ENCODE peak calls at places on chromosomes 12 and 14, in nine cellular contexts. I is stomach, M is cardiac fibroblast, T is cardiac muscle cell, G is epithelial cell of proximal tubule, C is mesothelial cell of epicardium, R is brain microvascular endothelial cell, E is mucosa of descending colon, V is fibroblast of mammary gland. B is an unnamed sample.

GRCh38 chr14:61503167-61503801 is 181.9 kb downstream of the PRKCH start:
- DNase-seq in R (no peak), I (no peak), E (no peak), V (no peak), C (no peak), G (peak), M (peak), T (no peak), B (peak)

GRCh38 chr12:96548384-96548783 is 59.0 kb downstream of the CFAP54 start:
- DNase-seq in E (no peak), V (no peak), T (no peak), G (no peak), R (no peak), I (no peak), C (no peak), M (no peak), B (no peak)

GRCh38 chr12:34294671-34295365 is 272.5 kb downstream of the ALG10 start:
- DNase-seq in C (no peak), M (no peak), T (no peak), V (no peak), E (peak), I (no peak), G (no peak), R (no peak), B (no peak)

GRCh38 chr12:47360771-47361388 is 281.1 kb upstream of the AMIGO2 start:
- DNase-seq in R (no peak), G (no peak), M (peak), C (no peak), I (no peak), T (no peak), V (no peak), E (no peak), B (no peak)

GRCh38 chr14:20657216-20658211 is 16.0 kb upstream of the OR6S1 start:
- DNase-seq in G (no peak), I (no peak), T (no peak), V (peak), R (peak), M (no peak), E (no peak), C (no peak), B (peak)

GRCh38 chr12:4807116-4807783 is 87.0 kb downstream of the GALNT8 start:
- DNase-seq in C (no peak), I (no peak), G (no peak), V (no peak), E (no peak), M (no peak), R (no peak), T (no peak), B (no peak)

GRCh38 chr14:45254771-45255170 is 1.8 kb upstream of the MIS18BP1 start:
- DNase-seq in T (no peak), V (no peak), C (no peak), I (no peak), E (no peak), G (no peak), M (no peak), R (no peak), B (no peak)

GRCh38 chr14:41062826-41063225 is 543.9 kb upstream of the LRFN5 start:
- DNase-seq in C (no peak), G (peak), T (no peak), M (no peak), R (no peak), E (no peak), I (no peak), V (peak), B (peak)

GRCh38 chr12:64876388-64877071 is 52.1 kb downstream of the TBC1D30 start:
- DNase-seq in M (no peak), C (no peak), I (no peak), G (no peak), R (no peak), V (no peak), T (no peak), E (no peak), B (no peak)

GRCh38 chr14:104149278-104149595 is 10.8 kb downstream of the KIF26A start:
- DNase-seq in C (no peak), I (no peak), R (no peak), T (no peak), E (peak), M (no peak), V (no peak), G (no peak), B (no peak)

GRCh38 chr14:103123128-103123633 is at the start of gene TNFAIP2:
- DNase-seq in E (peak), G (no peak), M (peak), V (no peak), C (no peak), R (no peak), I (no peak), T (no peak), B (no peak)

GRCh38 chr12:53976172-53976822 is 1.5 kb upstream of the HOTAIR start:
- DNase-seq in R (no peak), I (no peak), E (no peak), C (no peak), G (no peak), M (no peak), V (no peak), T (no peak), B (no peak)

GRCh38 chr12:90974286-90974685 is 19.3 kb upstream of the CCER1 start:
- DNase-seq in M (no peak), T (no peak), I (no peak), G (no peak), E (no peak), R (peak), C (no peak), V (peak), B (no peak)

GRCh38 chr14:90288646-90289355 is 32.4 kb downstream of the PSMC1 start:
- DNase-seq in M (peak), I (no peak), G (no peak), C (no peak), E (no peak), R (no peak), T (peak), V (no peak), B (no peak)

GRCh38 chr12:49482095-49483051 is 56.5 kb upstream of the KCNH3 start:
- DNase-seq in G (no peak), M (no peak), E (no peak), V (no peak), R (no peak), T (no peak), I (no peak), C (no peak), B (no peak)

GRCh38 chr12:6538420-6539275 is 4.3 kb downstream of the GAPDH start:
- DNase-seq in G (no peak), V (peak), I (no peak), E (no peak), C (no peak), M (peak), R (no peak), T (no peak), B (peak)

GRCh38 chr14:89252887-89253532 is 164.0 kb downstream of the FOXN3 start:
- DNase-seq in M (peak), I (no peak), G (no peak), R (no peak), V (peak), T (peak), C (no peak), E (no peak), B (peak)

GRCh38 chr12:25557830-25558436 is 4.8 kb upstream of the LMNTD1 start:
- DNase-seq in V (peak), C (no peak), E (no peak), T (peak), R (peak), G (no peak), M (peak), I (no peak), B (peak)

GRCh38 chr12:53560386-53560785 is 53.1 kb upstream of the NPFF start:
- DNase-seq in V (peak), G (no peak), E (no peak), T (no peak), M (peak), I (no peak), R (peak), C (no peak), B (peak)

GRCh38 chr12:115037830-115038229 is 353.9 kb upstream of the TBX3 start:
- DNase-seq in R (no peak), V (peak), I (no peak), E (no peak), C (no peak), T (no peak), M (peak), G (no peak), B (peak)

GRCh38 chr14:103818870-103819269 is 28.5 kb downstream of the PPP1R13B start:
- DNase-seq in T (no peak), V (no peak), G (no peak), R (no peak), E (no peak), M (no peak), C (no peak), I (no peak), B (no peak)

GRCh38 chr12:78406776-78407335 is 457.7 kb upstream of the SYT1 start:
- DNase-seq in E (no peak), M (peak), C (no peak), G (no peak), T (no peak), R (peak), V (peak), I (no peak), B (no peak)

GRCh38 chr12:48185181-48185919 is 1.9 kb downstream of the CCDC184 start:
- DNase-seq in R (no peak), T (no peak), G (no peak), M (no peak), C (no peak), V (no peak), E (no peak), I (no peak), B (no peak)

GRCh38 chr14:89429206-89430091 is 12.4 kb upstream of the FOXN3 start:
- DNase-seq in V (no peak), C (no peak), I (no peak), T (no peak), R (no peak), M (no peak), G (no peak), E (no peak), B (no peak)

GRCh38 chr12:68971404-68971803 is 38.4 kb upstream of the CPM start:
- DNase-seq in E (no peak), V (peak), M (peak), G (peak), R (no peak), I (no peak), C (no peak), T (no peak), B (peak)

GRCh38 chr14:104443391-104444158 is 136.0 kb upstream of the C14orf180 start:
- DNase-seq in V (no peak), C (no peak), M (no peak), E (no peak), R (no peak), G (no peak), I (no peak), T (peak), B (no peak)

GRCh38 chr12:57758566-57759359 is 3.9 kb downstream of the MARCHF9 start:
- DNase-seq in M (no peak), V (no peak), T (no peak), E (no peak), I (no peak), G (no peak), R (no peak), C (no peak), B (no peak)

GRCh38 chr12:50425859-50426258 is 25.2 kb downstream of the LARP4 start:
- DNase-seq in G (no peak), V (no peak), I (no peak), E (no peak), C (no peak), M (no peak), T (peak), R (no peak), B (peak)

GRCh38 chr12:111277570-111277969 is 91.3 kb downstream of the PHETA1 start:
- DNase-seq in V (peak), T (no peak), I (no peak), C (no peak), E (no peak), M (no peak), R (no peak), G (no peak), B (no peak)

GRCh38 chr12:111271674-111272418 is 97.0 kb downstream of the PHETA1 start:
- DNase-seq in V (peak), I (no peak), E (no peak), G (no peak), C (no peak), R (no peak), M (no peak), T (no peak), B (peak)

GRCh38 chr12:111276189-111276588 is 92.7 kb downstream of the PHETA1 start:
- DNase-seq in V (peak), C (no peak), I (no peak), E (no peak), G (no peak), M (no peak), R (peak), T (no peak), B (peak)

GRCh38 chr12:111274820-111275219 is 94.1 kb downstream of the PHETA1 start:
- DNase-seq in E (no peak), G (no peak), M (no peak), V (peak), R (no peak), I (no peak), C (no peak), T (no peak), B (peak)

GRCh38 chr12:111275308-111275707 is 93.6 kb downstream of the PHETA1 start:
- DNase-seq in V (no peak), M (no peak), E (no peak), I (no peak), G (no peak), R (no peak), C (no peak), T (no peak), B (no peak)
- TF ChIP-seq CTCF in V (no peak), M (no peak), E (no peak), I (no peak), G (no peak), R (no peak), C (no peak), T (no peak), B (no peak)

GRCh38 chr14:21771671-21772070 is 98.1 kb upstream of the OR4E1 start:
- DNase-seq in M (no peak), R (no peak), E (no peak), C (no peak), T (no peak), G (no peak), V (no peak), I (no peak), B (no peak)

GRCh38 chr14:21768875-21769257 is 95.2 kb upstream of the OR4E1 start:
- DNase-seq in T (no peak), I (no peak), V (no peak), M (no peak), E (no peak), C (no peak), R (no peak), G (no peak), B (no peak)

GRCh38 chr14:21768116-21768874 is 94.7 kb upstream of the OR4E1 start:
- DNase-seq in T (peak), M (peak), G (no peak), I (no peak), V (peak), C (no peak), E (no peak), R (peak), B (peak)
- TF ChIP-seq CTCF in T (peak), M (peak), G (peak), I (no peak), V (peak), C (peak), E (no peak), R (peak), B (peak)

GRCh38 chr14:30330452-30330851 is 228.5 kb upstream of the G2E3 start:
- DNase-seq in C (no peak), I (no peak), M (peak), T (no peak), G (no peak), V (peak), E (no peak), R (no peak), B (peak)
- TF ChIP-seq CTCF in C (peak), I (no peak), M (peak), T (peak), G (peak), V (peak), E (no peak), R (peak), B (peak)

GRCh38 chr14:54362759-54363437 is 33.9 kb upstream of the CDKN3 start:
- DNase-seq in E (no peak), G (no peak), T (no peak), R (no peak), M (no peak), C (no peak), I (no peak), V (no peak), B (no peak)

GRCh38 chr14:54370323-54371125 is 26.3 kb upstream of the CDKN3 start:
- DNase-seq in I (no peak), G (no peak), T (no peak), R (no peak), E (no peak), V (no peak), M (no peak), C (no peak), B (no peak)

GRCh38 chr14:54369343-54369742 is 27.5 kb upstream of the CDKN3 start:
- DNase-seq in V (no peak), M (no peak), T (no peak), C (no peak), I (no peak), E (no peak), R (no peak), G (no peak), B (no peak)

GRCh38 chr14:54364555-54365415 is 32.0 kb upstream of the CDKN3 start:
- DNase-seq in R (no peak), C (no peak), M (peak), V (peak), G (peak), I (no peak), T (no peak), E (no peak), B (peak)

GRCh38 chr14:54366726-54367707 is 29.8 kb upstream of the CDKN3 start:
- DNase-seq in V (peak), E (no peak), M (peak), C (no peak), R (peak), T (peak), I (peak), G (peak), B (peak)
- TF ChIP-seq CTCF in V (peak), E (peak), M (peak), C (no peak), R (peak), T (peak), I (no peak), G (peak), B (peak)

GRCh38 chr14:37116933-37117844 is 55.2 kb downstream of the SLC25A21 start:
- DNase-seq in C (no peak), I (no peak), M (peak), V (peak), T (no peak), G (peak), E (no peak), R (peak), B (peak)
- TF ChIP-seq CTCF in C (no peak), I (no peak), M (peak), V (peak), T (no peak), G (peak), E (no peak), R (peak), B (peak)

GRCh38 chr12:121296618-121297476 is at the start of gene CAMKK2:
- DNase-seq in G (no peak), T (peak), R (peak), I (peak), V (peak), E (peak), M (peak), C (peak), B (peak)
- TF ChIP-seq CTCF in G (peak), T (peak), R (no peak), I (no peak), V (no peak), E (no peak), M (no peak), C (no peak), B (peak)

DNA sequence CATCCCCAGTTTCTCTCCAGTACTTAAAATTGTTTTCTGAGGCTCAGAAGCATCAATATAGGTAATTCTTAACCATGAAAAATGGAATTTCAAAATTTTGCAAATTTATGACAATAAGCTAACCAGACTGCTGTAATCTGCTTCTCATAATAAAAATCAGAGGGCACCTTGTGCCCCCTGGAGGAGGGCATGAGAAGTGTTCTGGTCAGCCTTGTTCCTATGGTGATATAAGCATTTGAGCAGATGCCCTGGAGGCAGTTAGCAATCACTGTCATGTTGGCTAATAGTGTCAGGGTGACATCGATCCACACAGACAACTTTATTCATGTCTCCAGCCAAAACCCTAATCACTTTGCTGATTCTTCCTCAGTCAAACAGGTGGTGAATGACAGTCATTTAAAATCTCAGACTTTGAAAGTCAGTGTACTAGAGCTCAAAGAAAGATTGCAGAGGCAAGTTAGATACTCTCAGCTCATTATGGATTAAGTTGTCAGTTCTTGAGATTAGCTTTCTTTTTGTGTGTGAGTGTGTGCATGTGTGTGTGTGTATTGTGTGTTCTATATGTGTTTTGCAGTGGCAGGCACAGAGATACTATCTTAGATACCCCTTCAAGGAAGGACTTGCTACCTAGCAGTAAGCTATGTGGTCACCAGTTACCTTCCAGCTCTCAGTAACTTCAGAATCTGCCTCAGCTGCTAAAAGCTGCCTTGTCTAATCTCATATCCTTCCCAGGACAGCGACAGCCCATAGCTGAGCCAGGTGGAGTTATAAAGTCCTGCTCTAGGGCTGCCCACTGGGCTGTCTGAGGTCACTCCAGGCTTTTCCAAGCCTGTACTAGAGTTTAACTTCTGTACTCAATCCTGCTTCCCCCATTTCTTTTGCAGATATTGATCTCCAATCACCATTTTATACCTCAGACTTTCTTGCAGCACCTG is 942.8 kb downstream of the GALC start:
- DNase-seq in G (no peak), R (peak), C (peak), E (no peak), M (peak), V (peak), T (peak), I (no peak), B (peak)
- TF ChIP-seq CTCF in G (peak), R (peak), C (peak), E (no peak), M (peak), V (peak), T (peak), I (no peak), B (peak)

B was measured in MCF 10A.